ENCODE peak calls at places on chromosomes 6 and 20, in ten cellular contexts. H is CD8-positive, alpha-beta memory T cell; M is GM23248; L is thoracic aorta; C is aorta; T is IMR-90; G is left lung; Q is tibial nerve; P is upper lobe of right lung; D is CD4-positive, alpha-beta memory T cell. K is an unnamed sample. For H3K36me3, the result is how much of the 10 kb centered on the place peaks cover.

GRCh38 chr20:63831696-63832686 is 927 bp upstream of the ZBTB46 start:
- DNase-seq in H (no peak), M (peak), L (no peak), C (no peak), T (no peak), G (no peak), Q (no peak), P (peak), D (no peak), K (peak)

GRCh38 chr20:34771680-34772081 is 53.8 kb downstream of the NCOA6 start:
- DNase-seq in H (no peak), M (peak), L (no peak), C (no peak), T (no peak), G (no peak), Q (no peak), P (no peak), D (no peak), K (no peak)

GRCh38 chr20:19212524-19213502 is at the start of gene SLC24A3:
- DNase-seq in H (no peak), M (peak), L (no peak), C (peak), T (no peak), G (peak), Q (no peak), P (peak), D (no peak), K (peak)

GRCh38 chr6:137497722-137498463 is 3.7 kb upstream of the OLIG3 start:
- DNase-seq in H (no peak), M (no peak), L (no peak), C (no peak), T (no peak), G (no peak), Q (no peak), P (no peak), D (peak), K (no peak)

GRCh38 chr20:4090756-4091331 is 75.5 kb upstream of the RNF24 start:
- DNase-seq in H (no peak), M (peak), L (no peak), C (no peak), T (peak), G (no peak), Q (no peak), P (no peak), D (no peak), K (no peak)

GRCh38 chr20:61930776-61931475 is 134.8 kb downstream of the TAF4 start:
- DNase-seq in H (no peak), M (no peak), L (no peak), C (peak), T (no peak), G (peak), Q (no peak), P (peak), D (no peak), K (no peak)

GRCh38 chr6:35489995-35490791 is 6.7 kb downstream of the TEAD3 start:
- DNase-seq in H (no peak), M (peak), L (peak), C (peak), T (peak), G (peak), Q (peak), P (peak), D (no peak), K (peak)

GRCh38 chr20:9615766-9616454 is 101.5 kb downstream of the LAMP5 start:
- DNase-seq in H (no peak), M (no peak), L (no peak), C (no peak), T (no peak), G (no peak), Q (no peak), P (no peak), D (no peak), K (no peak)

GRCh38 chr6:20028562-20028961 is 183.7 kb downstream of the MBOAT1 start:
- DNase-seq in H (no peak), M (no peak), L (no peak), C (no peak), T (no peak), G (no peak), Q (no peak), P (no peak), D (no peak), K (no peak)

GRCh38 chr20:36469973-36470372 is 71.3 kb upstream of the MYL9 start:
- DNase-seq in H (no peak), M (no peak), L (no peak), C (no peak), T (no peak), G (no peak), Q (no peak), P (no peak), D (no peak), K (no peak)

GRCh38 chr20:58467572-58468330 is 47.4 kb downstream of the APCDD1L start:
- DNase-seq in H (no peak), M (no peak), L (no peak), C (no peak), T (no peak), G (no peak), Q (no peak), P (no peak), D (no peak), K (peak)

GRCh38 chr20:54153847-54154246 is 19.9 kb downstream of the CYP24A1 start:
- DNase-seq in H (no peak), M (no peak), L (no peak), C (no peak), T (no peak), G (no peak), Q (no peak), P (no peak), D (no peak), K (no peak)

GRCh38 chr6:138145402-138145801 is 16.3 kb upstream of the ARFGEF3 start:
- DNase-seq in H (no peak), M (no peak), L (no peak), C (no peak), T (no peak), G (no peak), Q (no peak), P (no peak), D (no peak), K (no peak)

GRCh38 chr6:9540534-9541126 is 874.2 kb downstream of the TFAP2A start:
- DNase-seq in H (no peak), M (peak), L (no peak), C (no peak), T (peak), G (no peak), Q (no peak), P (no peak), D (no peak), K (no peak)

GRCh38 chr6:10626154-10626741 is 68.2 kb downstream of the C6orf52 start:
- DNase-seq in H (no peak), M (no peak), L (no peak), C (no peak), T (peak), G (no peak), Q (no peak), P (no peak), D (no peak), K (no peak)

GRCh38 chr6:132967871-132968270 is 153.5 kb downstream of the RPS12 start:
- DNase-seq in H (no peak), M (no peak), L (no peak), C (no peak), T (no peak), G (no peak), Q (no peak), P (no peak), D (no peak), K (no peak)

GRCh38 chr20:62527781-62528180 is 52.0 kb upstream of the GATA5 start:
- DNase-seq in H (no peak), M (no peak), L (no peak), C (no peak), T (no peak), G (no peak), Q (no peak), P (no peak), D (no peak), K (no peak)

GRCh38 chr6:169965657-169966311 is 214.4 kb downstream of the ERMARD start:
- DNase-seq in H (no peak), M (no peak), L (no peak), C (no peak), T (no peak), G (no peak), Q (no peak), P (no peak), D (no peak), K (no peak)

GRCh38 chr20:43658068-43658722 is 8.7 kb upstream of the MYBL2 start:
- DNase-seq in H (no peak), M (peak), L (no peak), C (no peak), T (peak), G (no peak), Q (no peak), P (no peak), D (no peak), K (no peak)

GRCh38 chr6:112022749-112023148 is 31.2 kb upstream of the CCN6 start:
- DNase-seq in H (no peak), M (no peak), L (no peak), C (no peak), T (no peak), G (no peak), Q (no peak), P (no peak), D (no peak), K (no peak)

GRCh38 chr6:138044458-138044857 is 62.8 kb downstream of the PERP start:
- DNase-seq in H (no peak), M (no peak), L (no peak), C (no peak), T (peak), G (no peak), Q (no peak), P (no peak), D (no peak), K (no peak)

GRCh38 chr6:2751871-2752270 is 1.1 kb upstream of the MYLK4 start:
- DNase-seq in H (no peak), M (no peak), L (no peak), C (no peak), T (no peak), G (no peak), Q (no peak), P (no peak), D (no peak), K (no peak)

DNA sequence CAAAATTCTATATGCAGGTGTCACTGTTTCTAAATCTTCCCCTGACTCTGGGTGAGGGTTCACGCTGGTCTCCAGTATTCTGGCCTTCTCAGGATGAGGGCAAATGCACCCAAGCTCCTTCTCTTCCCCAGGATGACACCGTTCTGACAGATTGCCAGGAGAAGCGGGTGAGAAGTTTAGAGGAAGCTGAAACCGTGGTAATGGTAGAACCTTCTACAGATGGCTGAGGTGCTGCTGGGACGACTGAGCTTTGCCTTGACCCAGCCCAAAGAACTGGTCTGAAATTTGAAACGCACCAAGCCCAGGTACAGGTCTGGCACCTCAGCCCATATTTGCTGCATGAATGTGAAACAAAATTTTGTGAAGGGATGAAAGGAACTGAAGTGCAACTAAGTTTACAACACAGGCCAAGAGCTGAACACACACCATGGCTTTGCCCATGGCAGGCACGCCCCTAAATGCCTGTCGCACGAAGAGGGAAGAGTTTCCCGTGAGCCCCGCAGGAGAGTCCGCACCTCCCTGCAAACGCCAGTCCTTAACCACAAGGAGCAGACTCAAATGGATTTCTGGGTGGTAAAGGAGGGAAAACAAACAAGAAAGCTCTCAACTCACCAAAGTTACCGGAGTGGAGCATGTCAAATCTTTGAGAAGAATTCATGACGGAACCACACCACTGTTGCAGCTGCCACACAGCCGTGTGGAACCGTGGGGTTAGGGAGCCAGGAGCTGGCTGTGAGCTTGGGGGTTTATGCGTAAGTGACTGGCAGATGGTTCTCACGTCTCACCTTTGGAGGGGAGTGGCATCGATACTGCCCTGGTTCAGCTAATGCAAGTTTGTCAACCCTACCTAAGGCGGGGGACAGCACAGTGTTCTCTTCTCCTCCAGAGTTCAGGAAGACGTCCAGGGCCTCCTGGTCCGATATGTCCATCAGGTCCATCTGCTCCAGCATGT is 138.9 kb downstream of the DTNBP1 start:
- DNase-seq in H (no peak), M (no peak), L (no peak), C (no peak), T (no peak), G (no peak), Q (no peak), P (peak), D (no peak), K (no peak)
- H3K36me3 ChIP-seq in H (under half), M (under half), L (under half), C (under half), T (under half), G (half or more), Q (under half), P (half or more), D (under half), K (under half)

GRCh38 chr6:82257088-82257774 is 9.7 kb upstream of the IBTK start:
- DNase-seq in H (no peak), M (no peak), L (no peak), C (no peak), T (no peak), G (no peak), Q (no peak), P (no peak), D (no peak), K (no peak)
- H3K27ac ChIP-seq in H (no peak), M (no peak), L (no peak), C (no peak), T (no peak), G (no peak), Q (no peak), P (no peak), D (no peak), K (no peak)

DNA sequence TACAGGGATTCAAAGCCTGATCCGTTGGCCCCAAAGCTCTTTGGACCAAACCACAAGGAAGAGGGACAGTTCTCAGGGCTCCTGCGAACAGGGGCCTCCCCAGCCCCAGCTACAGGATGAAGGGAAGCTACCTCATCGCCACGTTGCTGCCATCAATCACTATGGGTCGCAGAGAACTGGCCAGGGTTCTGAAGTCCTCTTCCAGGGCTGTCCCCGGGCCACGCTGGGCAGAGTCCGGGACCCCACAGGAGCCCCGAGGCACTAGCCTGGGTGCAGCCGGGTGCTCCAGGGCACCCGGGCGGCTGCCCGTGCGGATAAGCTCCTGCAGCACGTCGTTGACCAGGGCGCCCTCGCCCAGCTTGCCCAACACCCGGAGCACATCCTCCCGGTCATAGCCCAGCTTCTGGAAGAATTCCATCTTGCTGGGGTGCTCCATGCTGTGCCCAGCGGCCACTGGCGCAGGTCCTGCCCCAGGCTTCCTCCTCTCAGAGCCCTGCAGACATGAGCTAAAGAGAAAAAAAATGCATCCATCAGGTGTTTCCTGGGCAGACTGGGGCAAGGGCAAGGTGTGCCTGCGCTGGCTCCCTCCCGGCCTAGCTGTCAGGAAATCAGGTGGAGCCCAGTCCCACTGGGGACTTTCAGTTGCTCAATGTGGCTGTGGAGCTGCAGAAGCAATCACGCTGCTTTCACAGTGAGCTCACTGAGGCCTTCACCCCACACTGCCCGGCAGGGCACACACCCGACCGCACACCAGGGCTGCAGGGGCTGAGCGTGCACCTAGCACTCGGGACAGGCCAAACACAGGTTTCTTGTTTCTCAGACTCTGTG is 10.5 kb downstream of the ZC3H12D start:
- DNase-seq in H (no peak), M (no peak), L (no peak), C (no peak), T (no peak), G (no peak), Q (no peak), P (no peak), D (no peak), K (no peak)
- H3K36me3 ChIP-seq in H (under half), M (under half), L (under half), C (under half), T (under half), G (under half), Q (under half), P (under half), D (under half), K (under half)

DNA sequence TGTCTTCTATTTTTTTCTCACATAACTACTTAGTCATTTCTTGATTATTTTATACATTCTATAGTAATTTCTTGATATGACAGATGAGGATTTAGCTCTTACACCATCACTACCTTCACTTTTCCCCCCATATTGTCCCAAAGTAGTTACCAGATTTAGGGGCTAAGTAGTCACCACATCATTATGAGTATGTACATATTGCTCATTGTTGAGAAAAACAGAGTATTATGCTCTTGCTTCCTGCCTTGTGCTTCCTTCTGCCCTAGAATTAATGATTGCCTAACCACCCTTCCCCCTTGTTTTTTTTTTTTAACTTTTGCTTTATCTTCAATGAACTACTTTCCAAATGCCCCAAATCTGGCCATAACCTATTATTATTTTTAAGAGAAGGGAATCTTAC is 6.8 kb upstream of the HLA-B start:
- DNase-seq in H (no peak), M (no peak), L (no peak), C (no peak), T (no peak), G (no peak), Q (no peak), P (no peak), D (no peak), K (no peak)
- H3K27ac ChIP-seq in H (no peak), M (no peak), L (no peak), C (no peak), T (no peak), G (no peak), Q (no peak), P (no peak), D (no peak), K (no peak)

DNA sequence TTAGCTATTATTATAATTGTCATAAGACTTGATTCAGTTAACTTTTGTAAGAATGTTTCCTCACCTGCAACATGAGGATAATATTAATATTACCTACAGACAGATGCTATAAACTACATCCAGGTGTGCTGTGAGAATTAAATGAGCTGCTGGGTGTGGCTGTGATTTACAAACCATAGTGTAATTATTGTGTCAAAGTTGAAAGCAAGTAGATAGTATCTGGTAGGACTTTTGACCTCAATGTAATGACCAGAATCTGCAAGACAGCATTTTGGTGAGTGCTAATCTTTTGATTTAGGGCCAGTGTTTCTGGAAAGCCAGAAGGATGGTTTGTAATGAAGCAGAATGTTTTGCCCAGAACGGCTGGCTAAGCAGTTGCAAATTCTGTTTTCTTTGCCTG is 162.5 kb downstream of the TRMT11 start:
- DNase-seq in H (no peak), M (no peak), L (no peak), C (no peak), T (no peak), G (no peak), Q (no peak), P (no peak), D (no peak), K (no peak)
- H3K36me3 ChIP-seq in H (under half), M (under half), L (under half), C (under half), T (under half), G (under half), Q (under half), P (under half), D (under half), K (under half)

GRCh38 chr6:96898241-96898851 is 655 bp upstream of the NDUFAF4 start:
- DNase-seq in H (peak), M (peak), L (no peak), C (no peak), T (peak), G (no peak), Q (no peak), P (no peak), D (no peak), K (no peak)
- H3K27ac ChIP-seq in H (peak), M (peak), L (peak), C (peak), T (peak), G (peak), Q (peak), P (peak), D (peak), K (peak)

GRCh38 chr6:121158924-121159323 is 175.4 kb downstream of the TBC1D32 start:
- DNase-seq in H (no peak), M (no peak), L (no peak), C (no peak), T (no peak), G (no peak), Q (no peak), P (no peak), D (no peak), K (no peak)
- H3K36me3 ChIP-seq in H (under half), M (under half), L (under half), C (under half), T (under half), G (under half), Q (under half), P (under half), D (under half), K (under half)